ENCODE peak calls at places on chromosome 14, in seven cellular contexts. B is DND-41; I is suprapubic skin; Z is fibroblast of lung; Y is thoracic aorta; R is Peyer's patch; F is CD8-positive, alpha-beta memory T cell. W is an unnamed sample.
A peak's percentile ranks its signal among the peaks of the same experiment; 100 is the strongest.

GRCh38 chr14:59148334-59148900 is 40.0 kb upstream of the DAAM1 start:
- DNase-seq in B (no peak), I (no peak), Z (no peak), Y (no peak), R (no peak), F (no peak), W (no peak)

GRCh38 chr14:69093551-69094421 is 59.1 kb downstream of the DCAF5 start:
- DNase-seq in B (no peak), I (no peak), Z (peak; percentile 33), Y (no peak), R (no peak), F (no peak), W (no peak)

GRCh38 chr14:64625363-64626232 is 75.8 kb downstream of the PPP1R36 start:
- DNase-seq in B (no peak), I (no peak), Z (no peak), Y (no peak), R (no peak), F (no peak), W (no peak)

GRCh38 chr14:90318016-90318415 is 13.7 kb downstream of the NRDE2 start:
- DNase-seq in B (no peak), I (no peak), Z (no peak), Y (no peak), R (no peak), F (no peak), W (no peak)

GRCh38 chr14:46490150-46490769 is 161.3 kb downstream of the RPL10L start:
- DNase-seq in B (peak; percentile 3), I (no peak), Z (no peak), Y (no peak), R (no peak), F (no peak), W (no peak)

GRCh38 chr14:74546416-74546815 is 52.9 kb downstream of the ISCA2 start:
- DNase-seq in B (no peak), I (no peak), Z (no peak), Y (no peak), R (no peak), F (no peak), W (no peak)

GRCh38 chr14:102508410-102508773 is 1.2 kb downstream of the ANKRD9 start:
- DNase-seq in B (no peak), I (no peak), Z (no peak), Y (no peak), R (no peak), F (no peak), W (peak; percentile 34)

GRCh38 chr14:31927348-31927826 is 149.7 kb upstream of the ARHGAP5 start:
- DNase-seq in B (no peak), I (no peak), Z (peak; percentile 96), Y (no peak), R (no peak), F (no peak), W (no peak)

GRCh38 chr14:90523544-90523943 is 126.7 kb downstream of the CALM1 start:
- DNase-seq in B (no peak), I (no peak), Z (peak; percentile 27), Y (no peak), R (no peak), F (no peak), W (no peak)

GRCh38 chr14:101588990-101589389 is 27.7 kb downstream of the DIO3 start:
- DNase-seq in B (no peak), I (peak; percentile 65), Z (no peak), Y (no peak), R (no peak), F (no peak), W (no peak)

GRCh38 chr14:89609701-89610100 is 192.7 kb upstream of the FOXN3 start:
- DNase-seq in B (no peak), I (no peak), Z (no peak), Y (no peak), R (no peak), F (no peak), W (no peak)

GRCh38 chr14:23020143-23021128 is 10.5 kb upstream of the C14orf93 start:
- DNase-seq in B (no peak), I (no peak), Z (no peak), Y (no peak), R (no peak), F (no peak), W (peak; percentile 60)

GRCh38 chr14:79596531-79596930 is 614.8 kb downstream of the DIO2 start:
- DNase-seq in B (no peak), I (no peak), Z (peak; percentile 49), Y (no peak), R (no peak), F (no peak), W (no peak)

GRCh38 chr14:64442300-64442988 is 22.9 kb upstream of the AKAP5 start:
- DNase-seq in B (no peak), I (no peak), Z (no peak), Y (no peak), R (no peak), F (no peak), W (no peak)

GRCh38 chr14:61420326-61420725 is 98.9 kb downstream of the PRKCH start:
- DNase-seq in B (peak; percentile 48), I (no peak), Z (no peak), Y (no peak), R (no peak), F (no peak), W (no peak)

GRCh38 chr14:49212721-49213120 is 373.5 kb downstream of the RPS29 start:
- DNase-seq in B (no peak), I (no peak), Z (peak; percentile 3), Y (no peak), R (no peak), F (no peak), W (no peak)

GRCh38 chr14:71410578-71411279 is 503.5 kb downstream of the PCNX1 start:
- DNase-seq in B (no peak), I (no peak), Z (peak; percentile 24), Y (no peak), R (no peak), F (no peak), W (no peak)

GRCh38 chr14:20757963-20758362 is 10.2 kb upstream of the EDDM3B start:
- DNase-seq in B (peak; percentile 46), I (no peak), Z (no peak), Y (no peak), R (peak; percentile 59), F (no peak), W (peak; percentile 37)

GRCh38 chr14:68678471-68678870 is 114.4 kb downstream of the ZFP36L1 start:
- DNase-seq in B (no peak), I (no peak), Z (no peak), Y (no peak), R (no peak), F (no peak), W (no peak)

GRCh38 chr14:56005580-56006053 is 112.6 kb upstream of the PELI2 start:
- DNase-seq in B (no peak), I (no peak), Z (peak; percentile 55), Y (no peak), R (no peak), F (no peak), W (no peak)

GRCh38 chr14:67473290-67474082 is 15.0 kb downstream of the TMEM229B start:
- DNase-seq in B (no peak), I (no peak), Z (no peak), Y (no peak), R (no peak), F (no peak), W (no peak)

GRCh38 chr14:73785834-73786631 is 65.6 kb upstream of the PTGR2 start:
- DNase-seq in B (peak; percentile 74), I (peak; percentile 92), Z (peak; percentile 98), Y (peak; percentile 66), R (peak; percentile 88), F (peak; percentile 79), W (peak; percentile 60)

GRCh38 chr14:34843011-34843554 is 32.1 kb downstream of the BAZ1A start:
- DNase-seq in B (no peak), I (no peak), Z (peak; percentile 75), Y (no peak), R (no peak), F (no peak), W (no peak)

GRCh38 chr14:23066855-23067744 is 9.8 kb upstream of the CDH24 start:
- DNase-seq in B (no peak), I (peak; percentile 67), Z (no peak), Y (no peak), R (no peak), F (no peak), W (no peak)

GRCh38 chr14:68663385-68664076 is 129.3 kb downstream of the ZFP36L1 start:
- DNase-seq in B (peak; percentile 12), I (no peak), Z (peak; percentile 59), Y (no peak), R (no peak), F (no peak), W (no peak)

GRCh38 chr14:106185837-106186233 is 659.5 kb downstream of the TMEM121 start:
- DNase-seq in B (peak; percentile 92), I (no peak), Z (no peak), Y (no peak), R (peak; percentile 60), F (peak; percentile 77), W (peak; percentile 80)
- H3K9me3 ChIP-seq in B (no peaks in the 10 kb centered on the region), I (no peaks in the 10 kb centered on the region), Z (no peaks in the 10 kb centered on the region), Y (no peaks in the 10 kb centered on the region), R (no peaks in the 10 kb centered on the region), F (no peaks in the 10 kb centered on the region), W (no peaks in the 10 kb centered on the region)

GRCh38 chr14:50425816-50426215 is 29.1 kb upstream of the CDKL1 start:
- DNase-seq in B (no peak), I (no peak), Z (peak; percentile 52), Y (no peak), R (no peak), F (no peak), W (no peak)
- H3K27ac ChIP-seq in B (no peak overlapping the region), I (no peak overlapping the region), Z (no peak overlapping the region), Y (no peak overlapping the region), R (no peak overlapping the region), F (no peak overlapping the region), W (no peak overlapping the region)

GRCh38 chr14:51877807-51878206 is 17.4 kb downstream of the GNG2 start:
- DNase-seq in B (no peak), I (no peak), Z (no peak), Y (no peak), R (no peak), F (no peak), W (no peak)

GRCh38 chr14:51880810-51881580 is 20.6 kb downstream of the GNG2 start:
- DNase-seq in B (no peak), I (no peak), Z (no peak), Y (no peak), R (no peak), F (no peak), W (no peak)

GRCh38 chr14:51883232-51883631 is 22.8 kb downstream of the GNG2 start:
- DNase-seq in B (no peak), I (no peak), Z (no peak), Y (no peak), R (no peak), F (no peak), W (no peak)

GRCh38 chr14:51884086-51884927 is 23.9 kb downstream of the GNG2 start:
- DNase-seq in B (peak; percentile 22), I (no peak), Z (peak; percentile 88), Y (no peak), R (no peak), F (no peak), W (no peak)

GRCh38 chr14:51879170-51879569 is 18.8 kb downstream of the GNG2 start:
- DNase-seq in B (no peak), I (no peak), Z (no peak), Y (no peak), R (no peak), F (no peak), W (no peak)
- H3K4me1 ChIP-seq in B (peaks cover 6% of the 10 kb centered on the region), I (peaks cover 3% of the 10 kb centered on the region), Z (no peaks in the 10 kb centered on the region), Y (no peaks in the 10 kb centered on the region), R (no peaks in the 10 kb centered on the region), F (peaks cover 66% of the 10 kb centered on the region), W (peaks cover 28% of the 10 kb centered on the region)

DNA sequence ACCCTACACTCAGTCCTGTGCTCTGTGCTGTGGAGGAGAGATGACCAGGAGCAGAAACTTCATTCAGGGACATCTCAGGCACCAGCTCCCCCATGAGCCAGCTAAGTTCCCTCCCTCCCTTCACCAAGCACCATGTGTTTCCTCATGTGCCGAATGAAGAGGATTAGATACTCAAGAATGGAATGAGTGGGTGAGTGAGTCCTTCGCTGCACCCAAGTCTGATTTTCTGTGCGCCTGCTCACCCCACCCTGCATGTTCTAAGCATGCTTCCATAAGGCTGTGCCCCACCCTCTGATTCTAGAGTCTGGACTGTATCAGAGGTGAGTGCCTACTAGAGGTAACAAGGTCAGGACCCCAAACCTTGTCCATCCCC is 12.1 kb downstream of the SERPINA5 start:
- DNase-seq in B (no peak), I (no peak), Z (no peak), Y (no peak), R (no peak), F (no peak), W (no peak)
- H3K9me3 ChIP-seq in B (no peaks in the 10 kb centered on the region), I (no peaks in the 10 kb centered on the region), Z (no peaks in the 10 kb centered on the region), Y (no peaks in the 10 kb centered on the region), R (no peaks in the 10 kb centered on the region), F (no peaks in the 10 kb centered on the region), W (no peaks in the 10 kb centered on the region)